ENCODE peak calls at places on chromosomes 6 and 20, in five cellular contexts. L is neural progenitor cell, D is left ventricle myocardium inferior, W is sigmoid colon, T is lower lobe of right lung. M is an unnamed sample. For H3K4me1 and H3K27me3, the result is how much of the 10 kb centered on the place peaks cover.

GRCh38 chr6:111576302-111576701 is 29.4 kb downstream of the TRAF3IP2 start:
- DNase-seq in D (no peak), L (no peak), W (no peak), T (no peak), M (no peak)

GRCh38 chr6:165042912-165043311 is 266.5 kb downstream of the C6orf118 start:
- DNase-seq in T (no peak), W (no peak), D (no peak), L (peak), M (no peak)

GRCh38 chr20:36676701-36677421 is 30.9 kb upstream of the SLA2 start:
- DNase-seq in D (no peak), L (peak), W (no peak), T (no peak), M (no peak)

GRCh38 chr6:33854572-33855030 is 50.8 kb upstream of the MLN start:
- DNase-seq in D (no peak), W (no peak), L (no peak), T (no peak), M (no peak)

GRCh38 chr6:5728726-5729434 is 277.8 kb downstream of the NRN1 start:
- DNase-seq in L (no peak), W (no peak), T (no peak), D (no peak), M (no peak)

GRCh38 chr6:33112148-33112547 is 36.4 kb downstream of the HLA-DPB1 start:
- DNase-seq in D (no peak), T (no peak), W (no peak), L (no peak), M (no peak)

GRCh38 chr6:117118490-117118889 is 146.9 kb upstream of the VGLL2 start:
- DNase-seq in L (no peak), D (no peak), W (no peak), T (no peak), M (no peak)

GRCh38 chr6:169618526-169619490 is 83.0 kb downstream of the WDR27 start:
- DNase-seq in D (no peak), T (no peak), L (no peak), W (no peak), M (no peak)

GRCh38 chr20:60262967-60263603 is 304.9 kb downstream of the CDH26 start:
- DNase-seq in L (peak), W (no peak), D (peak), T (peak), M (peak)

GRCh38 chr20:58374906-58375760 is 13.9 kb upstream of the VAPB start:
- DNase-seq in L (peak), W (no peak), T (no peak), D (no peak), M (peak)

GRCh38 chr6:133289733-133290306 is 48.7 kb downstream of the EYA4 start:
- DNase-seq in L (no peak), W (no peak), T (no peak), D (no peak), M (no peak)

GRCh38 chr20:45910670-45911485 is 1.1 kb downstream of the PLTP start:
- DNase-seq in W (peak), L (peak), D (peak), T (peak), M (peak)

GRCh38 chr6:156111913-156112312 is 656.3 kb upstream of the NOX3 start:
- DNase-seq in W (no peak), D (no peak), L (no peak), T (no peak), M (no peak)

GRCh38 chr6:118800394-118801071 is 93.4 kb upstream of the ASF1A start:
- DNase-seq in W (peak), D (peak), T (peak), L (peak), M (peak)

GRCh38 chr20:35007891-35008290 is 52.2 kb downstream of the MYH7B start:
- DNase-seq in D (no peak), L (no peak), T (no peak), W (peak), M (no peak)

GRCh38 chr6:146914563-146915483 is 289.4 kb upstream of the STXBP5 start:
- DNase-seq in L (no peak), T (no peak), D (no peak), W (peak), M (no peak)

GRCh38 chr20:17910828-17911294 is 57.7 kb downstream of the SNX5 start:
- DNase-seq in W (peak), L (no peak), T (no peak), D (peak), M (peak)

GRCh38 chr6:132919476-132919875 is 105.1 kb downstream of the RPS12 start:
- DNase-seq in W (peak), D (peak), T (peak), L (no peak), M (peak)

GRCh38 chr6:44642870-44643522 is 255.5 kb downstream of the CDC5L start:
- DNase-seq in D (no peak), T (no peak), W (no peak), L (no peak), M (no peak)

GRCh38 chr20:25668446-25668845 is 28.2 kb downstream of the ZNF337 start:
- DNase-seq in D (no peak), W (no peak), T (no peak), L (no peak), M (no peak)

GRCh38 chr6:155085582-155086253 is 90.6 kb downstream of the TIAM2 start:
- DNase-seq in W (no peak), L (no peak), D (no peak), T (no peak), M (no peak)

GRCh38 chr6:62775427-62776022 is 435.7 kb upstream of the FKBP1C start:
- DNase-seq in L (peak), D (no peak), T (no peak), W (no peak), M (no peak)

GRCh38 chr6:113558966-113559365 is 298.2 kb upstream of the MARCKS start:
- DNase-seq in D (no peak), L (no peak), W (no peak), T (no peak), M (no peak)

GRCh38 chr6:142786476-142786875 is 158.5 kb downstream of the HIVEP2 start:
- DNase-seq in W (no peak), T (no peak), L (no peak), D (no peak), M (no peak)

GRCh38 chr6:47105469-47106188 is 63.5 kb upstream of the ADGRF1 start:
- DNase-seq in D (no peak), L (no peak), W (no peak), T (no peak), M (no peak)

GRCh38 chr6:77962070-77962469 is 309.2 kb downstream of the MEI4 start:
- DNase-seq in D (no peak), T (no peak), L (no peak), W (no peak), M (no peak)

GRCh38 chr6:110408891-110409290 is 6.5 kb downstream of the DDO start:
- DNase-seq in W (no peak), D (no peak), T (no peak), L (no peak), M (no peak)

GRCh38 chr20:50331469-50332251 is 141.0 kb downstream of the CEBPB start:
- DNase-seq in T (peak), L (no peak), D (no peak), W (peak), M (no peak)

GRCh38 chr6:42788671-42789070 is 6.8 kb downstream of the BICRAL start:
- DNase-seq in D (no peak), W (peak), L (no peak), T (no peak), M (no peak)

GRCh38 chr6:28643017-28643740 is 117.5 kb downstream of the GPX5 start:
- DNase-seq in L (peak), W (no peak), T (no peak), D (no peak), M (no peak)

GRCh38 chr6:154891901-154892300 is 103.2 kb upstream of the TIAM2 start:
- DNase-seq in L (no peak), T (no peak), D (no peak), W (no peak), M (no peak)

GRCh38 chr6:138129190-138129589 is 22.0 kb upstream of the PERP start:
- DNase-seq in D (no peak), L (no peak), T (no peak), W (no peak), M (peak)

GRCh38 chr6:158328952-158329351 is 16.7 kb downstream of the TULP4 start:
- DNase-seq in D (no peak), L (no peak), W (no peak), T (no peak), M (no peak)

GRCh38 chr6:30260036-30260504 is 46.9 kb upstream of the TRIM26 start:
- DNase-seq in T (peak), W (no peak), D (no peak), L (no peak), M (peak)

GRCh38 chr6:119322715-119323350 is 26.7 kb downstream of the MAN1A1 start:
- DNase-seq in W (no peak), D (no peak), L (no peak), T (no peak), M (no peak)

GRCh38 chr6:26120807-26121140 is 33.5 kb downstream of the HFE start:
- DNase-seq in L (no peak), D (no peak), T (no peak), W (no peak), M (no peak)

DNA sequence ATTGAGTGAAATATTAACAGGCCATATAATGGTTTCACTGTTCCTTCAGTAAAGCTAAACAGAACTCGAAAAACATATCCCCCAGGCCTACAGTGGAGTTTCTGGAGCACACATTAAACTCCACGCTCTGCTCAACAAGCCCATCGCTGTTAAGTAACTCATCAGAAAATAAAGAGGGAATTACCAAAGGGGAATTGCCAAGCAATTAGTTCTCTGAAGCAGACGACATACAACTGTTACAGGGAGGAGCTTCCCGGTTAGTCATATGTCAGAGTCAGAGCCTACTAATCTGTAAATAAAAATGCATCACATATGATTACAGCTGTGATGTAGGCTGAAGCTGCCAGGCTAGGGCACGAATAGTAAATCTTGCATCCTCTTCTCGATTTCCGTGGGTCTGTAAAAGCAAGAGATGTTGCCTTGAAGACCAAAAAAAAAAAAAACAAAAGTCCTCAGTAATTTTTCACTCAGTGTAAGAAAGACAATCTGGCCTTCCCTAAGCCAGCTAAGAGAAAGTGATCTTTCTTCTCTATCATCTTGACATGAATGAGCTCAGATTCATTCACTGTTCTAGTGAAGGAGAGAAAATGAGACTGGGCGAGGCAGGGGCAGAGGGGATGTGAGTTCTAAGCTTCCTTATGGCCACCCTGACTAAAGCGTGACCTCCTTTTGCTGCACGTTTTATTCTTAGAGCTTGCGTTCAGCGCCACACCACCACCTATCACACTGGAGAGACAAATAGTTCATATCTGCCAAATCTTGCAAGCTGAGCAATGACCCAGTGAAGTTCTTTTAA is 13.8 kb downstream of the ATXN1 start:
- DNase-seq in L (no peak), W (no peak), T (no peak), D (no peak), M (no peak)
- H3K4me1 ChIP-seq in L (under half), W (under half), T (under half), D (half or more), M (under half)

DNA sequence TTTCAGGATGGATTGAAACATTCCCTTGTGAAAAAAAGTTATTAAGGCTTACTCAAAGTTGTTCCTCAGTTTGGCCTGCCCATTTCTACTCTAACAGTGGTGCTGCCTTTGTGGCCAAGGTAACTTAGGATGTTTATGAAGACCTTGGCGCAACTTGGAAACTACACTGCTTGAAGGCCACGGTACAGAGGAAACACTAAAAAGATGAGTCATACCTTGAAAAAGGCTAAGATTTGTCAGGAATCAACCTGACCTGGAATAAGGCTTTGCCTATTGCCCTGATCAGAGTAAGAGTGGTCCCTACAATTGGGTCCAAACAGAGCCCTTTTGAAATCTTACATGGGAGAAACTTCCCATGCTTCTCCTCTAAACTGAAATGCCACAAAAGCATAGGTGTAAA is 119.9 kb upstream of the MOCS1 start:
- DNase-seq in L (no peak), T (no peak), W (no peak), D (no peak), M (no peak)
- H3K27me3 ChIP-seq in L (under half), T (under half), W (under half), D (half or more), M (under half)

GRCh38 chr20:19913927-19914614 is 103.1 kb upstream of the NAA20 start:
- DNase-seq in W (no peak), T (no peak), L (no peak), D (no peak), M (no peak)

GRCh38 chr20:19915111-19915798 is 101.9 kb upstream of the NAA20 start:
- DNase-seq in T (no peak), L (no peak), W (no peak), D (no peak), M (no peak)

GRCh38 chr20:19920388-19921138 is 96.6 kb upstream of the NAA20 start:
- DNase-seq in W (no peak), D (no peak), L (no peak), T (no peak), M (no peak)

GRCh38 chr20:19918965-19919329 is 98.2 kb upstream of the NAA20 start:
- DNase-seq in D (no peak), W (no peak), T (no peak), L (no peak), M (no peak)

DNA sequence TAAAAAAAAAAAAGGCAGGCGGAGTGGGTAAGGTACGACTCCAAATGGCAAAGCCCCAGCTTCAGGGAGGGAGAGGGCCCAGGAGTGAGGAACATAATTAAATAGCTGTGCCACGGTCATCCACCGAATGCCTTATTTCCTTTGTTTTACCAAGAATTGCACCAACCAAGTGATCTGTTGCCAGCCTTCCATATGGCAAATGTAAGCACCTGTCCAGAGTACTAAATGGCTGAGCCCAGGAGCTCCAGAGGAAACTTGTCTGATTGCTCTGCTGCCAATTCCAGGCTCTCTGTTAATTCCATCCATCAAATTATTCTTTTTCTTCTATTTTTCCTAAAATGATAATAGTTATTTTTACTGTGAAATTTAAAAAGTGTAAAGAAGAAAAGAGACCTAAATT is 100.1 kb upstream of the NAA20 start:
- DNase-seq in W (no peak), D (no peak), T (no peak), L (no peak), M (no peak)
- H3K4me1 ChIP-seq in W (under half), D (half or more), T (half or more), L (under half), M (under half)

DNA sequence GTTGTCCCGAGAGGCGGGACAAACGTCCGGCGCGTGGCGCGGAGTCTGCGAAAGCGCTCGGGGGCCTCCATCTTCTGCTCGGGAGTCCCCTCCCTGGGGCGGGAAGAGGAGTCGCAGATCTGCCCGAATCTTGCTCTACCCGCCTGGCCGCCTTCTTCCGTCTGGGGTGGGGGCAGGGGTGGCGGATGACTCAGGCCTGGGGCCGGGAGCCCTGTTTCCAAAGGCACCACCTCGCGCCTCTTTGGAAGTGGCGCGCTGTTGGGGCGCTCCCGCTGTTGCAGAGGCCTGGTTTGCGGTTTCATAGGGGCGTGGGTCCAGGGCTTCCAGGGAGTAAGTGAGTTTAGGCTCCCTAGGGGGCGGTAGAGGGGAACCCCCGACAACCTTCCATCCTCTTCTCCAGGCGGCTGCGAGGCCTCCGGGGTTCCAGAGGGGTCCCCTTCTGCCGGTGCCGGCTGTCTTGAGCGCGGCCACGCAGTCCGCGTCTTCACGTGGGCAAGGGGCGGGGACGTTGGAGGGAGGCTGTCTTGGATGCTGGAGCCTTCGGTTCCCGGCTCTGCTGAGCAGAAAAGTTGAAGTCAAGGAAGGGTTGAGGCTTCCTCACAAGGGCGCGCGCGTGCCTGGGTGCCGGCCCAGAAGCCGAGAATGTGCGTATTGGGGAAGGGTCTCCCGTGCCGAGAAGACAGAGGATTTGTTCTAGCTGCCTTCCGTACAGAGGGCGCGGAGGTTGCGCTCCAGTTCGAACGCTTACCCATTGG is 2.6 kb upstream of the TFAP2C start:
- DNase-seq in T (no peak), L (peak), W (peak), D (no peak), M (no peak)
- H3K27me3 ChIP-seq in T (half or more), L (half or more), W (under half), D (half or more), M (under half)

DNA sequence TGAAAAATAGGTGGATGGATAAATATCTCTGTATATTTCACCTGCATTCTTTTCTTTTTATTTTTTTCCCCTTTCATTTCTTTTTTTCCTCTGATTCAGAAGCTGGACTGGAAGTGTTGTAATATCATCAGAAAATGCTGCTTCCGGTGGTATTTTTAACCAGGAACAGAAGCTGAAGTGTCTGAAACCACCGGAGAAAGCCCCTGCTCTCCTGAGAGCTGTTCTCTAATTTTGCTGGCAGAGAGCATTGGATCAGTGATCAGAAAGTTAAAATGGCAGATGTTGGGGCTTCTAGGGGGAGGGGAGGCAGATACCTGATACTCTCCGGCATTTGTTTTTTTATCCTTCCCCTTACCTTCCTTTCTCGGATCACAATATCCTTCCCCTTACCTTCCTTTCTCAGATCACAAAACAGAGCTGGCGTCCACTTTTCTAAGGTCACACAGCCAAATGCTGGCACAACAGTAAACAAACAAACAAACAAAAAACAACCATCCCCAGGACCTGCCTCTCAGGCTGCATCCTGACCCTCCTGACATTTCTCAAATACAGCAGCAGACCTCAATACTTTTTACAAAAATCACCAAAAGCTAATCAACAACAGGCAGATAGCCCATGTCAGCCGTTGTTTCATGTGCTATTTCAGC is 143.2 kb upstream of the ZNF217 start:
- DNase-seq in T (no peak), D (no peak), L (no peak), W (no peak), M (no peak)
- H3K4me1 ChIP-seq in T (under half), D (half or more), L (half or more), W (under half), M (under half)

GRCh38 chr20:63362426-63363009 is 1.4 kb upstream of the CHRNA4 start:
- DNase-seq in L (no peak), D (no peak), W (no peak), T (no peak), M (peak)

GRCh38 chr20:63361507-63362425 is 617 bp upstream of the CHRNA4 start:
- DNase-seq in L (peak), D (no peak), W (no peak), T (no peak), M (peak)

GRCh38 chr20:63359164-63359934 is 1.8 kb downstream of the CHRNA4 start:
- DNase-seq in L (no peak), W (no peak), T (no peak), D (no peak), M (no peak)

GRCh38 chr20:63359937-63360849 is 956 bp downstream of the CHRNA4 start:
- DNase-seq in D (no peak), W (no peak), T (no peak), L (peak), M (no peak)

DNA sequence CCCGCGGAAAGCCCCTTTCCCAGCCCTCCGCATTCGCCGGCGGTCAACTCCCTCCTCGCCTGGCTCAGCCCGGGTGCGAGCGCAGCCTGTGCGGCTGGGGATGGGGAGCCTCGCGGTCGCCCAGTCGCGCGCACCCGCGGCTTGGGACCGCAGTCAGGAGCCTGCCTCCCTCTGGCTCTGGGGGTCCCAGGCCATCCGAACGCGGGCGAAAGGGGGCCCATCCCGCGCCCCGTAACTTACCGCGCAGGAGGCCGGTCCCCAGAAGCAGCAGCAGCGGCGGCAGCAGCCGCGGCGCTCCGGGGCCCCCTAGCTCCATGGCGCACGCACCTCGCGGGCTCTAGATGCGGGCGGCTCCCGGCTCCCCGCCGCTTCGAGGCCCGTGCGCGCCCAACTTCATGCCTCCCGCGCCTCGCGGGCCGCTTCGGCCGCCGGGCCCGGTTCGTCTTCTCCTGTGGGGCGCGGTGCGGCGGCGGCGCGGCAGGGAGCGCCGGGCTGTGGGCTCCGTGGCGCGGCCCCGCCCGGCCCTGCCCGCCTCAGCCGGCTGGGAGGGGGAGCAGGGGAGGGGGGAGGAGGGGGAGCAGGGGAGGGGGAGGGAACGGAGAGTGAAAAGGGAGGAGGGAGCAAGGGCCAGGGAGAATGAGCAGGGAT is at the start of gene CHRNA4:
- DNase-seq in W (no peak), L (peak), D (no peak), T (no peak), M (no peak)
- H3K27me3 ChIP-seq in W (under half), L (under half), D (half or more), T (half or more), M (under half)

M was measured in right cardiac atrium.